ENCODE peak calls at places on chromosomes 13 and 19, in six cellular contexts. One of them, this sample, is unnamed.

GRCh38 chr19:48391100-48392005 is at the start of gene KDELR1:
- DNase-seq in ascending aorta: peak
- DNase-seq in lung: peak
- DNase-seq in tibial artery: peak
- DNase-seq in fibroblast of lung: peak
- DNase-seq in adrenal gland: peak
- DNase-seq in this sample: no peak

GRCh38 chr19:31297991-31298390 is 51.2 kb downstream of the TSHZ3 start:
- DNase-seq in ascending aorta: peak
- DNase-seq in tibial artery: no peak
- DNase-seq in adrenal gland: no peak
- DNase-seq in lung: no peak
- DNase-seq in fibroblast of lung: no peak
- DNase-seq in this sample: no peak

GRCh38 chr19:48696353-48697010 is 711 bp downstream of the FUT2 start:
- DNase-seq in ascending aorta: no peak
- DNase-seq in adrenal gland: no peak
- DNase-seq in lung: no peak
- DNase-seq in fibroblast of lung: no peak
- DNase-seq in tibial artery: no peak
- DNase-seq in this sample: no peak

GRCh38 chr19:48591021-48591420 is 15.5 kb upstream of the SPACA4 start:
- DNase-seq in adrenal gland: no peak
- DNase-seq in lung: no peak
- DNase-seq in ascending aorta: no peak
- DNase-seq in tibial artery: no peak
- DNase-seq in fibroblast of lung: no peak
- DNase-seq in this sample: no peak

GRCh38 chr13:99528547-99528946 is 27.3 kb downstream of the TM9SF2 start:
- DNase-seq in adrenal gland: no peak
- DNase-seq in fibroblast of lung: no peak
- DNase-seq in lung: no peak
- DNase-seq in ascending aorta: no peak
- DNase-seq in tibial artery: no peak
- DNase-seq in this sample: no peak

GRCh38 chr13:76596216-76596615 is 290.0 kb downstream of the KCTD12 start:
- DNase-seq in ascending aorta: no peak
- DNase-seq in adrenal gland: no peak
- DNase-seq in lung: no peak
- DNase-seq in tibial artery: no peak
- DNase-seq in fibroblast of lung: peak
- DNase-seq in this sample: no peak

GRCh38 chr13:97855570-97855970 is 97.9 kb upstream of the IPO5 start:
- DNase-seq in adrenal gland: peak
- DNase-seq in fibroblast of lung: peak
- DNase-seq in tibial artery: no peak
- DNase-seq in ascending aorta: no peak
- DNase-seq in lung: no peak
- DNase-seq in this sample: no peak

GRCh38 chr19:49014870-49015255 is 2.0 kb downstream of the LHB start:
- DNase-seq in lung: no peak
- DNase-seq in fibroblast of lung: no peak
- DNase-seq in ascending aorta: no peak
- DNase-seq in tibial artery: no peak
- DNase-seq in adrenal gland: no peak
- DNase-seq in this sample: no peak

GRCh38 chr13:51158365-51158764 is 47.3 kb upstream of the C13orf42 start:
- DNase-seq in fibroblast of lung: no peak
- DNase-seq in lung: no peak
- DNase-seq in adrenal gland: no peak
- DNase-seq in ascending aorta: no peak
- DNase-seq in tibial artery: no peak
- DNase-seq in this sample: no peak

GRCh38 chr13:87376081-87376480 is 295.1 kb upstream of the SLITRK5 start:
- DNase-seq in ascending aorta: no peak
- DNase-seq in tibial artery: no peak
- DNase-seq in adrenal gland: no peak
- DNase-seq in fibroblast of lung: peak
- DNase-seq in lung: no peak
- DNase-seq in this sample: no peak

GRCh38 chr13:92487238-92487637 is 739.4 kb upstream of the GPC6 start:
- DNase-seq in tibial artery: no peak
- DNase-seq in lung: no peak
- DNase-seq in fibroblast of lung: no peak
- DNase-seq in adrenal gland: no peak
- DNase-seq in ascending aorta: no peak
- DNase-seq in this sample: no peak

GRCh38 chr19:29663861-29664752 is 1.2 kb upstream of the PLEKHF1 start:
- DNase-seq in fibroblast of lung: peak
- DNase-seq in ascending aorta: no peak
- DNase-seq in adrenal gland: no peak
- DNase-seq in tibial artery: peak
- DNase-seq in lung: no peak
- DNase-seq in this sample: peak

GRCh38 chr13:47119568-47120080 is 222.8 kb upstream of the HTR2A start:
- DNase-seq in lung: no peak
- DNase-seq in fibroblast of lung: peak
- DNase-seq in adrenal gland: no peak
- DNase-seq in ascending aorta: no peak
- DNase-seq in tibial artery: no peak
- DNase-seq in this sample: no peak

GRCh38 chr19:18464646-18465045 is 26.7 kb upstream of the ISYNA1 start:
- DNase-seq in lung: peak
- DNase-seq in tibial artery: peak
- DNase-seq in adrenal gland: peak
- DNase-seq in fibroblast of lung: peak
- DNase-seq in ascending aorta: peak
- DNase-seq in this sample: no peak

GRCh38 chr19:610801-611505 is 21.3 kb downstream of the HCN2 start:
- DNase-seq in lung: no peak
- DNase-seq in adrenal gland: peak
- DNase-seq in fibroblast of lung: peak
- DNase-seq in tibial artery: no peak
- DNase-seq in ascending aorta: no peak
- DNase-seq in this sample: no peak

GRCh38 chr13:107347641-107348369 is 779.9 kb upstream of the ARGLU1 start:
- DNase-seq in tibial artery: no peak
- DNase-seq in adrenal gland: no peak
- DNase-seq in fibroblast of lung: no peak
- DNase-seq in lung: no peak
- DNase-seq in ascending aorta: no peak
- DNase-seq in this sample: no peak

GRCh38 chr13:41006296-41006695 is 12.8 kb downstream of the ELF1 start:
- DNase-seq in adrenal gland: no peak
- DNase-seq in tibial artery: no peak
- DNase-seq in fibroblast of lung: no peak
- DNase-seq in lung: no peak
- DNase-seq in ascending aorta: no peak
- DNase-seq in this sample: no peak

GRCh38 chr19:5864725-5865486 is 5.4 kb downstream of the FUT5 start:
- DNase-seq in adrenal gland: no peak
- DNase-seq in tibial artery: no peak
- DNase-seq in lung: no peak
- DNase-seq in fibroblast of lung: no peak
- DNase-seq in ascending aorta: no peak
- DNase-seq in this sample: no peak

GRCh38 chr19:7539827-7540425 is 4.4 kb downstream of the PNPLA6 start:
- DNase-seq in ascending aorta: no peak
- DNase-seq in tibial artery: no peak
- DNase-seq in adrenal gland: no peak
- DNase-seq in fibroblast of lung: no peak
- DNase-seq in lung: no peak
- DNase-seq in this sample: no peak

GRCh38 chr13:95180513-95181245 is 120.6 kb downstream of the ABCC4 start:
- DNase-seq in lung: no peak
- DNase-seq in adrenal gland: peak
- DNase-seq in ascending aorta: no peak
- DNase-seq in tibial artery: no peak
- DNase-seq in fibroblast of lung: no peak
- DNase-seq in this sample: no peak
- H3K27ac ChIP-seq in lung: peak
- H3K27ac ChIP-seq in adrenal gland: no peak
- H3K27ac ChIP-seq in ascending aorta: no peak
- H3K27ac ChIP-seq in tibial artery: no peak
- H3K27ac ChIP-seq in fibroblast of lung: no peak
- H3K27ac ChIP-seq in this sample: no peak

DNA sequence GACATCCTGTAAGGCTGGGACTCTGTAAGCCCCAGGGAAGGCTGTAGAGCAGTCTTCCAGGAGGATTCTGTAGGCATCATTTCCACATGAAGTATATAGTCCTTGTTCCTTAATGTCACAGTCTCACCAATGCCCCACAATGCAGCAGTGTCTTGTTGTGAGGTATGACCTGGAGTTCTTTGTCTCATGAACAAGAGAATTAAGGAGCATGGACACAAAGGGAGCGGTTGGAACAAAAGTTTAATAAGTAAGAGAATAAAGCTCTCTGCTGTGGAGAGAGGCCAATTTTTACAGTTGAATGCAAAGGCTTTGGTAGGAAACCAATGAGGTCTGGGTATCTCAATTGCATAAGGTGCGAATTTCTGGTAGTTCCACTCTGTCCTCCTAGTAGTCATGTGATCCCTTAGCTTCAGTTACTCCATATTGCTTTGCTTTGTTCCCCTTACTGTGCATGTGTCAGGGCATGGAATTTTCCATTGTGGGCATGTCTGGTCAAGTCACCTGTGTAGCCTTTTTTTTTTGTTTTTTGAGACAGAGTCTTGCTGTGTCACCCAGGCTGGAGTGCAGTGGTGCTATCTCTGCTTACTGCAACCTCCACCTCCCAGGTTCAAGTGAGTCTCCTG is 124.3 kb upstream of the TMTC4 start:
- DNase-seq in fibroblast of lung: no peak
- DNase-seq in lung: no peak
- DNase-seq in tibial artery: no peak
- DNase-seq in ascending aorta: no peak
- DNase-seq in adrenal gland: no peak
- DNase-seq in this sample: no peak
- H3K27ac ChIP-seq in fibroblast of lung: no peak
- H3K27ac ChIP-seq in lung: no peak
- H3K27ac ChIP-seq in tibial artery: no peak
- H3K27ac ChIP-seq in ascending aorta: no peak
- H3K27ac ChIP-seq in adrenal gland: no peak
- H3K27ac ChIP-seq in this sample: no peak

DNA sequence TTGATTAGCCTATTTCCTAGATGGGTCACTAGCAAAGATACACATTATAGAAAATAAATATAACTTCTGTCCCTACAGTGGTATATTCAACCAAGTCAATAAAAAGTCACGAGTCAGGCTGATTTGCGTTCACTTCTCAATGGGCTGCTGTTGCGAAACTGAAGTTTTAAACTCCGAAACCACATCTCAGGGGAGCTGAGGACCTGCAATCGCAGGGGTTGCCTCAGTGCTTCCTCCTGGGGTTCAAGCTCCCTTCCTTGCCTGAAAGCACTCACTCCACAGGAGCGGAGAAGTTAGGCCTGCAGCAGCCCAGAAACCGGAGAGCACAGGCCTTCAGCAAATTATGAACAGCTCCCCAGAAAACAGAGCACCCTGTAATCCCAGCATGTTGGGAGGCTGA is 39.6 kb downstream of the RAB20 start:
- DNase-seq in lung: peak
- DNase-seq in adrenal gland: peak
- DNase-seq in ascending aorta: no peak
- DNase-seq in tibial artery: peak
- DNase-seq in fibroblast of lung: no peak
- DNase-seq in this sample: no peak
- H3K27ac ChIP-seq in lung: peak
- H3K27ac ChIP-seq in adrenal gland: peak
- H3K27ac ChIP-seq in ascending aorta: peak
- H3K27ac ChIP-seq in tibial artery: peak
- H3K27ac ChIP-seq in fibroblast of lung: no peak
- H3K27ac ChIP-seq in this sample: no peak

GRCh38 chr19:4380254-4380727 is 20.1 kb downstream of the SH3GL1 start:
- DNase-seq in tibial artery: peak
- DNase-seq in ascending aorta: no peak
- DNase-seq in adrenal gland: no peak
- DNase-seq in fibroblast of lung: no peak
- DNase-seq in lung: no peak
- DNase-seq in this sample: no peak
- H3K27ac ChIP-seq in tibial artery: no peak
- H3K27ac ChIP-seq in ascending aorta: no peak
- H3K27ac ChIP-seq in adrenal gland: peak
- H3K27ac ChIP-seq in fibroblast of lung: no peak
- H3K27ac ChIP-seq in lung: peak
- H3K27ac ChIP-seq in this sample: peak

DNA sequence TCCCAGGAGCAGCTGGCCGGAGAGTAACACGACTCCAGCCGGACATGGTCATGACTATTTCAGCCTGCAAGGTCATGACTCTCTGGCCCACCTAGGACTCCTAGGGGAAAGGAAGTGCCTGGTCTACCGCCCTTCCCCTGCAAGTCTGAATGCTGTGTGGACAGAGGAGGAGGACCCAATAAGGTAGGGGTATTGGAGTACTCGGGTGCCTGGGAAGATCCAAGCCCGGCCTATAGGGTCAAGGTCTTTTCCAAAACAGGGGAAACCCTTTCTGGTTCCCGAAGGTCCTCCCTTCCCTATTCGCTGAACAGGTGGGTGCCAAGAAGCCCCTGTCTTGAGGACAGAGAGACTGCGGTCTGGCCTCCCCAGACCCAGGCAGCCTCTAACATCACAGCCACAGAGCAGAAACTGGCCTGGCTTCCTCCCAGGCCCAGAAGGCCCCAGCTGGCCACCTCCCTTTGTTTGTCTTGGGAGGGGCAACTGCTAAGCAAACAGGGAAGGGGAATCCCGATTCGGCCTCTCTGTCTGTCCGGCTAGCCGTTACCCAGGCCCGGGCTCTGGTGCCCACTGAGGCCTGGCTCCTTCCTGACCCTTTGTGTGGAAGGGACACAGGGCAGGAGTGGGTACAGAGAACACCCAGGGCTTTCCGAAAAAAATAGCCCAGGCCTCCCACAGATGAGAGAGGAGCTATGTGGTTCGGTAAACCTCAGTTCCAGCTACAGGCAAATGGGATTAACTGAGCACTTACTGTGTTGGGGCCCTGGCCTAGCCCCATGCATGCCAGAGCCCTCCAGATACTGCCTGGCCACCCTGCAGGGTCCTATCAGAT is 5.3 kb upstream of the GRAMD1A start:
- DNase-seq in fibroblast of lung: no peak
- DNase-seq in ascending aorta: no peak
- DNase-seq in tibial artery: peak
- DNase-seq in lung: peak
- DNase-seq in adrenal gland: no peak
- DNase-seq in this sample: no peak
- H3K27ac ChIP-seq in fibroblast of lung: no peak
- H3K27ac ChIP-seq in ascending aorta: peak
- H3K27ac ChIP-seq in tibial artery: peak
- H3K27ac ChIP-seq in lung: peak
- H3K27ac ChIP-seq in adrenal gland: peak
- H3K27ac ChIP-seq in this sample: no peak

This sample was measured in epithelial cell of prostate.